ENCODE peak calls at places on chromosomes 3 and 15, in eight cellular contexts. One of them, this sample, is unnamed.

GRCh38 chr3:86986666-86987420 is 4.1 kb downstream of the VGLL3 start:
- DNase-seq in right atrium auricular region: no peak
- DNase-seq in psoas muscle: no peak
- DNase-seq in K562: no peak
- DNase-seq in left ventricle myocardium inferior: no peak
- DNase-seq in endodermal cell: no peak
- DNase-seq in A549: no peak
- DNase-seq in ovary: no peak
- DNase-seq in this sample: no peak

GRCh38 chr15:59210186-59210585 is 3.5 kb downstream of the LDHAL6B start:
- DNase-seq in K562: no peak
- DNase-seq in right atrium auricular region: no peak
- DNase-seq in left ventricle myocardium inferior: no peak
- DNase-seq in A549: no peak
- DNase-seq in endodermal cell: no peak
- DNase-seq in ovary: no peak
- DNase-seq in psoas muscle: no peak
- DNase-seq in this sample: no peak

GRCh38 chr15:40028853-40029252 is 10.1 kb downstream of the SRP14 start:
- DNase-seq in K562: no peak
- DNase-seq in psoas muscle: no peak
- DNase-seq in endodermal cell: no peak
- DNase-seq in left ventricle myocardium inferior: no peak
- DNase-seq in ovary: no peak
- DNase-seq in A549: no peak
- DNase-seq in right atrium auricular region: no peak
- DNase-seq in this sample: no peak

GRCh38 chr3:72085036-72085435 is 300.1 kb upstream of the PROK2 start:
- DNase-seq in psoas muscle: no peak
- DNase-seq in ovary: no peak
- DNase-seq in left ventricle myocardium inferior: no peak
- DNase-seq in A549: no peak
- DNase-seq in K562: no peak
- DNase-seq in endodermal cell: no peak
- DNase-seq in right atrium auricular region: no peak
- DNase-seq in this sample: no peak

GRCh38 chr3:112963683-112964082 is 11.2 kb downstream of the CD200R1 start:
- DNase-seq in right atrium auricular region: no peak
- DNase-seq in K562: no peak
- DNase-seq in left ventricle myocardium inferior: no peak
- DNase-seq in A549: no peak
- DNase-seq in psoas muscle: no peak
- DNase-seq in endodermal cell: no peak
- DNase-seq in ovary: no peak
- DNase-seq in this sample: no peak

GRCh38 chr3:67384790-67385397 is 269.5 kb downstream of the SUCLG2 start:
- DNase-seq in ovary: no peak
- DNase-seq in endodermal cell: peak; percentile 90
- DNase-seq in left ventricle myocardium inferior: no peak
- DNase-seq in psoas muscle: no peak
- DNase-seq in A549: peak; percentile 6
- DNase-seq in K562: peak; percentile 63
- DNase-seq in right atrium auricular region: no peak
- DNase-seq in this sample: peak; percentile 73

GRCh38 chr3:111496894-111497559 is 45.0 kb upstream of the CD96 start:
- DNase-seq in endodermal cell: no peak
- DNase-seq in K562: no peak
- DNase-seq in ovary: no peak
- DNase-seq in right atrium auricular region: no peak
- DNase-seq in left ventricle myocardium inferior: no peak
- DNase-seq in psoas muscle: no peak
- DNase-seq in A549: no peak
- DNase-seq in this sample: no peak

GRCh38 chr15:40992241-40992741 is 39.0 kb downstream of the CHAC1 start:
- DNase-seq in psoas muscle: no peak
- DNase-seq in left ventricle myocardium inferior: no peak
- DNase-seq in endodermal cell: no peak
- DNase-seq in right atrium auricular region: no peak
- DNase-seq in K562: no peak
- DNase-seq in A549: no peak
- DNase-seq in ovary: no peak
- DNase-seq in this sample: no peak

GRCh38 chr15:31974855-31975421 is 55.4 kb upstream of the CHRNA7 start:
- DNase-seq in K562: peak; percentile 44
- DNase-seq in endodermal cell: peak; percentile 87
- DNase-seq in ovary: no peak
- DNase-seq in left ventricle myocardium inferior: no peak
- DNase-seq in A549: peak; percentile 35
- DNase-seq in right atrium auricular region: no peak
- DNase-seq in psoas muscle: no peak
- DNase-seq in this sample: peak; percentile 76

GRCh38 chr3:185021326-185021725 is 131.5 kb downstream of the C3orf70 start:
- DNase-seq in right atrium auricular region: no peak
- DNase-seq in ovary: no peak
- DNase-seq in endodermal cell: no peak
- DNase-seq in A549: no peak
- DNase-seq in K562: no peak
- DNase-seq in psoas muscle: no peak
- DNase-seq in left ventricle myocardium inferior: no peak
- DNase-seq in this sample: no peak

GRCh38 chr15:74380361-74381189 is 13.1 kb upstream of the CYP11A1 start:
- DNase-seq in psoas muscle: peak; percentile 9
- DNase-seq in left ventricle myocardium inferior: no peak
- DNase-seq in A549: no peak
- DNase-seq in endodermal cell: no peak
- DNase-seq in right atrium auricular region: no peak
- DNase-seq in K562: no peak
- DNase-seq in ovary: no peak
- DNase-seq in this sample: no peak

GRCh38 chr3:64685331-64685799 is 2.4 kb downstream of the ADAMTS9 start:
- DNase-seq in right atrium auricular region: no peak
- DNase-seq in endodermal cell: no peak
- DNase-seq in left ventricle myocardium inferior: peak; percentile 52
- DNase-seq in A549: no peak
- DNase-seq in K562: no peak
- DNase-seq in psoas muscle: no peak
- DNase-seq in ovary: peak; percentile 77
- DNase-seq in this sample: no peak

GRCh38 chr3:100650651-100651611 is 41.5 kb downstream of the ADGRG7 start:
- DNase-seq in psoas muscle: no peak
- DNase-seq in K562: no peak
- DNase-seq in right atrium auricular region: no peak
- DNase-seq in ovary: no peak
- DNase-seq in endodermal cell: no peak
- DNase-seq in left ventricle myocardium inferior: no peak
- DNase-seq in A549: no peak
- DNase-seq in this sample: no peak

DNA sequence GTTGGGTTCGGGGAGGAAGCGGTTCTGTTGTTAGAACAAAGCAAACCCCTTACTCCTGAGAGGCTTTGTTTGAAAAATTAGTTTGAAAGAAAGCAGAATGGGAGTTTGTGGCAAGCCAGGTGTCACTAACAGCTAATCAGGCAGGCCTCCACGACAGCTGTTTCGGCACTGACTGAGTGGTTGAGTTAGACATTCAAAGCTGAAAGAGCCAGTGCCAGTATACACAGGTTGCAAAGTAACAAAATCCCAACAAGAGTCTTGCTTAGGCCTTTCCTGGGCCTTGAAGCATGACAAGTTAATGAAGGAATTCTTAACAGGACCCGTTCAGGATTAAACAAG is 458.5 kb downstream of the EDEM1 start:
- DNase-seq in endodermal cell: no peak
- DNase-seq in left ventricle myocardium inferior: no peak
- DNase-seq in ovary: no peak
- DNase-seq in K562: no peak
- DNase-seq in right atrium auricular region: no peak
- DNase-seq in psoas muscle: no peak
- DNase-seq in A549: no peak
- DNase-seq in this sample: no peak
- H3K4me1 ChIP-seq in endodermal cell: no peaks in the 10 kb centered on the region
- H3K4me1 ChIP-seq in left ventricle myocardium inferior: no peaks in the 10 kb centered on the region
- H3K4me1 ChIP-seq in ovary: no peaks in the 10 kb centered on the region
- H3K4me1 ChIP-seq in K562: no peaks in the 10 kb centered on the region
- H3K4me1 ChIP-seq in right atrium auricular region: no peaks in the 10 kb centered on the region
- H3K4me1 ChIP-seq in psoas muscle: no peaks in the 10 kb centered on the region
- H3K4me1 ChIP-seq in A549: no peaks in the 10 kb centered on the region
- H3K4me1 ChIP-seq in this sample: no peaks in the 10 kb centered on the region

GRCh38 chr3:11029948-11030347 is 37.4 kb downstream of the SLC6A1 start:
- DNase-seq in right atrium auricular region: no peak
- DNase-seq in left ventricle myocardium inferior: no peak
- DNase-seq in A549: no peak
- DNase-seq in K562: no peak
- DNase-seq in psoas muscle: no peak
- DNase-seq in endodermal cell: no peak
- DNase-seq in ovary: no peak
- DNase-seq in this sample: no peak
- H3K9me3 ChIP-seq in right atrium auricular region: no peaks in the 10 kb centered on the region
- H3K9me3 ChIP-seq in left ventricle myocardium inferior: peaks cover 10% of the 10 kb centered on the region
- H3K9me3 ChIP-seq in A549: no peaks in the 10 kb centered on the region
- H3K9me3 ChIP-seq in K562: no peaks in the 10 kb centered on the region
- H3K9me3 ChIP-seq in psoas muscle: no peaks in the 10 kb centered on the region
- H3K9me3 ChIP-seq in endodermal cell: peaks cover 5% of the 10 kb centered on the region
- H3K9me3 ChIP-seq in ovary: no peaks in the 10 kb centered on the region
- H3K9me3 ChIP-seq in this sample: no peaks in the 10 kb centered on the region

GRCh38 chr15:83762367-83762766 is 108.4 kb downstream of the ADAMTSL3 start:
- DNase-seq in psoas muscle: no peak
- DNase-seq in endodermal cell: no peak
- DNase-seq in left ventricle myocardium inferior: no peak
- DNase-seq in A549: no peak
- DNase-seq in K562: no peak
- DNase-seq in right atrium auricular region: no peak
- DNase-seq in ovary: no peak
- DNase-seq in this sample: no peak
- TF ChIP-seq CTCF in psoas muscle: no peak
- TF ChIP-seq CTCF in endodermal cell: no peak
- TF ChIP-seq CTCF in left ventricle myocardium inferior: no peak
- TF ChIP-seq CTCF in A549: no peak
- TF ChIP-seq CTCF in K562: no peak
- TF ChIP-seq CTCF in right atrium auricular region: no peak
- TF ChIP-seq CTCF in ovary: no peak
- TF ChIP-seq CTCF in this sample: no peak

DNA sequence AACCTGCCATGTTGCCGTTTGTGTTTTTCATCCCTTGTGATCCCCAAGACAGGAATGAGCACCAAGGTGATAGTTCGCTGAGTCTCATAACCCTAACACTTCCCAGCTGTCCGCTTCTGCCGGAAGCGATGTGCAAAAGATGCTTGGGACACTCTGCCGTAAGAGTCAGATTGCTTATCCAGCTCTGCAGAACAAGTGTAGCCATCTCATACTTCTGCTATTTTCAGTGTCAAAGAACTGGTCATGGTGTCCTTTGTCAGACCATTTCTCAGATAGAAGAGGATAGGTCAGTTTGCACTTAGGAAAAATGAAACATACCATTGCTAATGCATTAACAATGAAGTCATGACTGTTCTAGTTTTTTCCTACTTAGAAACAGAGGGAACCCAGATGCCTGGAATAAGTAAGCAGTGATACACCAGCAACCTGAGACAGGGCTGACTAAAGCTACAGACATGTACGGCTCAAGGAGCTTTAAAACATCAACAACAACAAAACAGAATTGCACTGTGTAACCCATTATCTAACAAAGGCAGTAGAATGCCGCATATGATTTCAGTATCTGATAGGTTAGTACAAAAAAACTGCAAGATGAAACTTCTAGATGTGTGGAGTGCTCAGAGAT is 134.0 kb upstream of the IL12A start:
- DNase-seq in K562: no peak
- DNase-seq in right atrium auricular region: no peak
- DNase-seq in ovary: no peak
- DNase-seq in left ventricle myocardium inferior: no peak
- DNase-seq in A549: peak; percentile 42
- DNase-seq in psoas muscle: peak; percentile 78
- DNase-seq in endodermal cell: no peak
- DNase-seq in this sample: no peak
- H3K4me1 ChIP-seq in K562: no peaks in the 10 kb centered on the region
- H3K4me1 ChIP-seq in right atrium auricular region: peaks cover 74% of the 10 kb centered on the region
- H3K4me1 ChIP-seq in ovary: peaks cover 1% of the 10 kb centered on the region
- H3K4me1 ChIP-seq in left ventricle myocardium inferior: peaks cover 100% of the 10 kb centered on the region
- H3K4me1 ChIP-seq in A549: peaks cover 53% of the 10 kb centered on the region
- H3K4me1 ChIP-seq in psoas muscle: peaks cover 56% of the 10 kb centered on the region
- H3K4me1 ChIP-seq in endodermal cell: peaks cover 7% of the 10 kb centered on the region
- H3K4me1 ChIP-seq in this sample: peaks cover 47% of the 10 kb centered on the region

DNA sequence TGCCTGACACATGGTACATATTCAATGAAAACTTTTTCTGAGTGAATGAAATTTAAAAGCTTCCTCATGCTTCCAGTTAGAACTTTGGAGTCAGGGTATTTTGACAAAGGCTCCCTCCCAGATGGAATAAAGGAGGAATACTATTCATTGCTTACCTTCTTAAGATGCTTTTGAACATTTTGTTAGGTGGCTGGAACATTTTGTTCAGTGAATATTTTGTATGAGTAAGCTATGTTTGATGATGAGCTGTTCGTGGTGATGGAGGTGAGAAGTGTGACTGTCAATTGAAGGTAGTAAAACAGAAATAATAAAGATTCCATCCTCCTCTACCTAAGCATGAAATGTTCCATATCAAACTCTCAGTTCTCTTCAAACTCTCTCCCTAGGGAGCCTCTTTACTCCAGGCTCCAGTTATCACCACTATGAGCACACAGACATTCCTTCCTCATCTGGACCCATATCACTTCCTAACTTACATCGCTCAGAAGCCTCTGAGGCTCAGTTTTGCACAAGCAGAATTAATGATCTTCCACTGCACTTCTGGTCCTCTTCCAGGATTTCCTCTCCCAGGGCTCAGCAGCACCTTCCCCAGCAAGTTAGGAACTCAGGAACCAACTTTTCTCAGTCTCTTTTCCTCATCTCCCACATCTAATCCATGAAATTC is 2.5 kb upstream of the AQP9 start:
- DNase-seq in left ventricle myocardium inferior: no peak
- DNase-seq in right atrium auricular region: no peak
- DNase-seq in endodermal cell: no peak
- DNase-seq in K562: no peak
- DNase-seq in ovary: no peak
- DNase-seq in A549: no peak
- DNase-seq in psoas muscle: no peak
- DNase-seq in this sample: no peak
- H3K9me3 ChIP-seq in left ventricle myocardium inferior: no peaks in the 10 kb centered on the region
- H3K9me3 ChIP-seq in right atrium auricular region: no peaks in the 10 kb centered on the region
- H3K9me3 ChIP-seq in endodermal cell: no peaks in the 10 kb centered on the region
- H3K9me3 ChIP-seq in K562: no peaks in the 10 kb centered on the region
- H3K9me3 ChIP-seq in ovary: no peaks in the 10 kb centered on the region
- H3K9me3 ChIP-seq in A549: no peaks in the 10 kb centered on the region
- H3K9me3 ChIP-seq in psoas muscle: no peaks in the 10 kb centered on the region
- H3K9me3 ChIP-seq in this sample: no peaks in the 10 kb centered on the region

GRCh38 chr15:68201153-68201878 is 3.8 kb downstream of the CALML4 start:
- DNase-seq in K562: no peak
- DNase-seq in left ventricle myocardium inferior: no peak
- DNase-seq in endodermal cell: no peak
- DNase-seq in A549: no peak
- DNase-seq in psoas muscle: no peak
- DNase-seq in ovary: no peak
- DNase-seq in right atrium auricular region: no peak
- DNase-seq in this sample: no peak
- TF ChIP-seq CTCF in K562: no peak
- TF ChIP-seq CTCF in left ventricle myocardium inferior: no peak
- TF ChIP-seq CTCF in endodermal cell: no peak
- TF ChIP-seq CTCF in A549: no peak
- TF ChIP-seq CTCF in psoas muscle: no peak
- TF ChIP-seq CTCF in ovary: no peak
- TF ChIP-seq CTCF in right atrium auricular region: no peak
- TF ChIP-seq CTCF in this sample: no peak